ENCODE peak calls at places on chromosome 12, in four cellular contexts. One of them, this sample, is unnamed. For H3K36me3, the result is how much of the 10 kb centered on the place peaks cover.

GRCh38 chr12:55780695-55781094 is 36.8 kb downstream of the SARNP start:
- DNase-seq in Peyer's patch: no peak
- DNase-seq in Panc1: no peak
- DNase-seq in CD8-positive, alpha-beta memory T cell: no peak
- DNase-seq in this sample: no peak

GRCh38 chr12:18383203-18383602 is 121.9 kb downstream of the PIK3C2G start:
- DNase-seq in Peyer's patch: no peak
- DNase-seq in Panc1: peak
- DNase-seq in CD8-positive, alpha-beta memory T cell: no peak
- DNase-seq in this sample: peak

GRCh38 chr12:25677180-25677937 is 124.3 kb upstream of the LMNTD1 start:
- DNase-seq in Peyer's patch: no peak
- DNase-seq in Panc1: no peak
- DNase-seq in CD8-positive, alpha-beta memory T cell: no peak
- DNase-seq in this sample: no peak

GRCh38 chr12:3752096-3752709 is 706 bp downstream of the CRACR2A start:
- DNase-seq in Peyer's patch: peak
- DNase-seq in Panc1: no peak
- DNase-seq in CD8-positive, alpha-beta memory T cell: peak
- DNase-seq in this sample: no peak

GRCh38 chr12:30197392-30198047 is 413.8 kb upstream of the TMTC1 start:
- DNase-seq in Peyer's patch: no peak
- DNase-seq in Panc1: no peak
- DNase-seq in CD8-positive, alpha-beta memory T cell: no peak
- DNase-seq in this sample: no peak

GRCh38 chr12:120257041-120257821 is 8.3 kb downstream of the PXN start:
- DNase-seq in Peyer's patch: no peak
- DNase-seq in Panc1: no peak
- DNase-seq in CD8-positive, alpha-beta memory T cell: no peak
- DNase-seq in this sample: no peak

GRCh38 chr12:467591-467990 is 7.9 kb downstream of the B4GALNT3 start:
- DNase-seq in Peyer's patch: no peak
- DNase-seq in Panc1: no peak
- DNase-seq in CD8-positive, alpha-beta memory T cell: no peak
- DNase-seq in this sample: peak

GRCh38 chr12:26126340-26127284 is 1.8 kb upstream of the BHLHE41 start:
- DNase-seq in Peyer's patch: peak
- DNase-seq in Panc1: no peak
- DNase-seq in CD8-positive, alpha-beta memory T cell: no peak
- DNase-seq in this sample: no peak

GRCh38 chr12:41142376-41142775 is 45.7 kb upstream of the PDZRN4 start:
- DNase-seq in Peyer's patch: no peak
- DNase-seq in Panc1: no peak
- DNase-seq in CD8-positive, alpha-beta memory T cell: no peak
- DNase-seq in this sample: no peak

GRCh38 chr12:95205685-95206084 is 11.6 kb downstream of the FGD6 start:
- DNase-seq in Peyer's patch: no peak
- DNase-seq in Panc1: no peak
- DNase-seq in CD8-positive, alpha-beta memory T cell: no peak
- DNase-seq in this sample: no peak

GRCh38 chr12:44873898-44874297 is 2.2 kb downstream of the NELL2 start:
- DNase-seq in Peyer's patch: no peak
- DNase-seq in Panc1: no peak
- DNase-seq in CD8-positive, alpha-beta memory T cell: peak
- DNase-seq in this sample: no peak

GRCh38 chr12:121223283-121223946 is 13.5 kb downstream of the P2RX4 start:
- DNase-seq in Peyer's patch: peak
- DNase-seq in Panc1: no peak
- DNase-seq in CD8-positive, alpha-beta memory T cell: peak
- DNase-seq in this sample: no peak

GRCh38 chr12:25725874-25726273 is 172.8 kb upstream of the LMNTD1 start:
- DNase-seq in Peyer's patch: no peak
- DNase-seq in Panc1: no peak
- DNase-seq in CD8-positive, alpha-beta memory T cell: no peak
- DNase-seq in this sample: no peak

GRCh38 chr12:65903680-65904403 is 79.6 kb downstream of the HMGA2 start:
- DNase-seq in Peyer's patch: no peak
- DNase-seq in Panc1: no peak
- DNase-seq in CD8-positive, alpha-beta memory T cell: no peak
- DNase-seq in this sample: no peak

GRCh38 chr12:541676-542289 is 82.0 kb downstream of the B4GALNT3 start:
- DNase-seq in Peyer's patch: no peak
- DNase-seq in Panc1: no peak
- DNase-seq in CD8-positive, alpha-beta memory T cell: no peak
- DNase-seq in this sample: no peak

GRCh38 chr12:53939141-53940108 is 794 bp downstream of the HOXC13 start:
- DNase-seq in Peyer's patch: peak
- DNase-seq in Panc1: no peak
- DNase-seq in CD8-positive, alpha-beta memory T cell: no peak
- DNase-seq in this sample: peak

GRCh38 chr12:58888131-58888783 is 32.0 kb downstream of the LRIG3 start:
- DNase-seq in Peyer's patch: no peak
- DNase-seq in Panc1: no peak
- DNase-seq in CD8-positive, alpha-beta memory T cell: no peak
- DNase-seq in this sample: no peak

GRCh38 chr12:21416611-21417121 is 20.8 kb upstream of the PYROXD1 start:
- DNase-seq in Peyer's patch: no peak
- DNase-seq in Panc1: no peak
- DNase-seq in CD8-positive, alpha-beta memory T cell: no peak
- DNase-seq in this sample: no peak

GRCh38 chr12:77325505-77325904 is 260.1 kb upstream of the E2F7 start:
- DNase-seq in Peyer's patch: no peak
- DNase-seq in Panc1: no peak
- DNase-seq in CD8-positive, alpha-beta memory T cell: no peak
- DNase-seq in this sample: no peak

GRCh38 chr12:132176920-132177551 is 32.8 kb downstream of the NOC4L start:
- DNase-seq in Peyer's patch: no peak
- DNase-seq in Panc1: no peak
- DNase-seq in CD8-positive, alpha-beta memory T cell: no peak
- DNase-seq in this sample: no peak

GRCh38 chr12:71782007-71782406 is 27.3 kb downstream of the RAB21 start:
- DNase-seq in Peyer's patch: no peak
- DNase-seq in Panc1: no peak
- DNase-seq in CD8-positive, alpha-beta memory T cell: no peak
- DNase-seq in this sample: no peak

GRCh38 chr12:60197589-60197988 is 601.8 kb downstream of the SLC16A7 start:
- DNase-seq in Peyer's patch: no peak
- DNase-seq in Panc1: peak
- DNase-seq in CD8-positive, alpha-beta memory T cell: no peak
- DNase-seq in this sample: no peak

GRCh38 chr12:52630609-52631200 is 12.3 kb upstream of the KRT73 start:
- DNase-seq in Peyer's patch: no peak
- DNase-seq in Panc1: no peak
- DNase-seq in CD8-positive, alpha-beta memory T cell: no peak
- DNase-seq in this sample: no peak

GRCh38 chr12:116116650-116117424 is 160.7 kb downstream of the MED13L start:
- DNase-seq in Peyer's patch: no peak
- DNase-seq in Panc1: no peak
- DNase-seq in CD8-positive, alpha-beta memory T cell: no peak
- DNase-seq in this sample: no peak

GRCh38 chr12:131586761-131587160 is 124.1 kb upstream of the SFSWAP start:
- DNase-seq in Peyer's patch: no peak
- DNase-seq in Panc1: no peak
- DNase-seq in CD8-positive, alpha-beta memory T cell: no peak
- DNase-seq in this sample: no peak

GRCh38 chr12:121774968-121775474 is 18.5 kb downstream of the RHOF start:
- DNase-seq in Peyer's patch: no peak
- DNase-seq in Panc1: no peak
- DNase-seq in CD8-positive, alpha-beta memory T cell: no peak
- DNase-seq in this sample: no peak

GRCh38 chr12:79838359-79838758 is 96.5 kb downstream of the PPP1R12A start:
- DNase-seq in Peyer's patch: no peak
- DNase-seq in Panc1: no peak
- DNase-seq in CD8-positive, alpha-beta memory T cell: no peak
- DNase-seq in this sample: no peak

GRCh38 chr12:4763549-4763948 is 43.3 kb downstream of the GALNT8 start:
- DNase-seq in Peyer's patch: peak
- DNase-seq in Panc1: no peak
- DNase-seq in CD8-positive, alpha-beta memory T cell: no peak
- DNase-seq in this sample: no peak

GRCh38 chr12:6567824-6568617 is at the start of gene NOP2:
- DNase-seq in Peyer's patch: peak
- DNase-seq in Panc1: peak
- DNase-seq in CD8-positive, alpha-beta memory T cell: peak
- DNase-seq in this sample: no peak

GRCh38 chr12:50017653-50018052 is 7.6 kb downstream of the RACGAP1 start:
- DNase-seq in Peyer's patch: no peak
- DNase-seq in Panc1: no peak
- DNase-seq in CD8-positive, alpha-beta memory T cell: no peak
- DNase-seq in this sample: no peak

GRCh38 chr12:67669925-67670631 is 21.5 kb downstream of the DYRK2 start:
- DNase-seq in Peyer's patch: no peak
- DNase-seq in Panc1: no peak
- DNase-seq in CD8-positive, alpha-beta memory T cell: no peak
- DNase-seq in this sample: no peak

GRCh38 chr12:128323526-128323925 is 56.6 kb downstream of the TMEM132C start:
- DNase-seq in Peyer's patch: no peak
- DNase-seq in Panc1: no peak
- DNase-seq in CD8-positive, alpha-beta memory T cell: no peak
- DNase-seq in this sample: no peak

DNA sequence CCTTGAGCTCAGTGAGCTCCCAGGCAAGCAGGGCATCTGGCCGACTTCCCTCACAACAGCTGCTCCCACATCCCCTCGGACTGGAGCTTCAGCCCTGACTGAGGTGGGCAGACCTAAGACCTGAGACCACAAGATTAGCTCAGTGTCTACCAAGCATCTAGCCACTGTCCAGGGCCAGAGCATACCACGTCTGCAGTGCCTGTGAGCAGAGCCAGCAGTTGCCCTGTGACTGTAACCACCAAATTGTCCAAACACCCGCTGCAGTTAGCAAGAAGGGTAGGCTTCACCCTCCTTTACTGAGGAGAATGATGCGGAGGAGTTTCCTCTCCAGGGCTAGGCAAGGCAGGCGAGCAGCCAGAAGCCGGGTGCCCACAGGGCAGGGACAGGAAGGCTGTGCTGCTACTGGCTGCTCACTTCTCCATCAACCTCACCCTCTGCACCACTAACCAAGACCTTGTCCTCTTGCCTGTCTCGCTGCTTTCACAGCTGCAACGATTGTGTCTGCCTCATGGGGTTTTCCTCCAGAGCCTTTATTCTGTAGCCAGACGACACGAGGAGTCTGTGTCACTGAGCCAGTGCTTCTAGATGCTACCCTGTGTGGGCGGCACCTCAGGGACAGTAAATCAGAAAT is 53.9 kb downstream of the ANAPC7 start:
- DNase-seq in Peyer's patch: peak
- DNase-seq in Panc1: no peak
- DNase-seq in CD8-positive, alpha-beta memory T cell: peak
- DNase-seq in this sample: no peak
- H3K36me3 ChIP-seq in Peyer's patch: half or more
- H3K36me3 ChIP-seq in Panc1: under half
- H3K36me3 ChIP-seq in CD8-positive, alpha-beta memory T cell: under half
- H3K36me3 ChIP-seq in this sample: half or more

GRCh38 chr12:123750159-123750656 is 11.9 kb upstream of the DNAH10 start:
- DNase-seq in Peyer's patch: no peak
- DNase-seq in Panc1: no peak
- DNase-seq in CD8-positive, alpha-beta memory T cell: no peak
- DNase-seq in this sample: no peak

GRCh38 chr12:123754041-123754757 is 7.9 kb upstream of the DNAH10 start:
- DNase-seq in Peyer's patch: no peak
- DNase-seq in Panc1: no peak
- DNase-seq in CD8-positive, alpha-beta memory T cell: no peak
- DNase-seq in this sample: no peak

GRCh38 chr12:123748661-123749060 is 13.4 kb upstream of the DNAH10 start:
- DNase-seq in Peyer's patch: no peak
- DNase-seq in Panc1: no peak
- DNase-seq in CD8-positive, alpha-beta memory T cell: no peak
- DNase-seq in this sample: no peak

GRCh38 chr12:123749355-123749754 is 12.7 kb upstream of the DNAH10 start:
- DNase-seq in Peyer's patch: no peak
- DNase-seq in Panc1: no peak
- DNase-seq in CD8-positive, alpha-beta memory T cell: no peak
- DNase-seq in this sample: no peak

DNA sequence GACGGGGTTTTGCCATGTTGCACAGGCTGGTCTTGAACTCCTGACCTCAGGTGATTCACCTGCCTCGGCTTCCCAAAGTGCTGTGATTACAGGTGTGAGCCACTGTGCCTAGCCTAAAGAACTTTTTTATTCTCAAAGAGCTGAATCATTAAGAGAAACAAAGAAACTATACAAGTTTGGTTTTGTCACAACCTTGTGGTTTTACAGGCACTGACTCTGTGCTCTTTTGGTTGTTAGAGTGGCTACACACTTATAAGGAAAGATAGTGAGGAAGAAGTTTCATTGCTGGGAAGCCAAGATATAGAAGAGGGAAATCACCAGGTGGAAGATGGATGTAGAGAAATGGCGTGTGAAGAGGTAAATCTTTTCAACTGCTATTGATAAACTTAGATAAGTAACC is 10.1 kb upstream of the DNAH10 start:
- DNase-seq in Peyer's patch: no peak
- DNase-seq in Panc1: no peak
- DNase-seq in CD8-positive, alpha-beta memory T cell: no peak
- DNase-seq in this sample: no peak
- H3K36me3 ChIP-seq in Peyer's patch: half or more
- H3K36me3 ChIP-seq in Panc1: under half
- H3K36me3 ChIP-seq in CD8-positive, alpha-beta memory T cell: under half
- H3K36me3 ChIP-seq in this sample: under half

GRCh38 chr12:112602150-112602549 is 183.4 kb downstream of the PTPN11 start:
- DNase-seq in Peyer's patch: no peak
- DNase-seq in Panc1: no peak
- DNase-seq in CD8-positive, alpha-beta memory T cell: no peak
- DNase-seq in this sample: no peak
- H3K36me3 ChIP-seq in Peyer's patch: under half
- H3K36me3 ChIP-seq in Panc1: under half
- H3K36me3 ChIP-seq in CD8-positive, alpha-beta memory T cell: under half
- H3K36me3 ChIP-seq in this sample: under half

DNA sequence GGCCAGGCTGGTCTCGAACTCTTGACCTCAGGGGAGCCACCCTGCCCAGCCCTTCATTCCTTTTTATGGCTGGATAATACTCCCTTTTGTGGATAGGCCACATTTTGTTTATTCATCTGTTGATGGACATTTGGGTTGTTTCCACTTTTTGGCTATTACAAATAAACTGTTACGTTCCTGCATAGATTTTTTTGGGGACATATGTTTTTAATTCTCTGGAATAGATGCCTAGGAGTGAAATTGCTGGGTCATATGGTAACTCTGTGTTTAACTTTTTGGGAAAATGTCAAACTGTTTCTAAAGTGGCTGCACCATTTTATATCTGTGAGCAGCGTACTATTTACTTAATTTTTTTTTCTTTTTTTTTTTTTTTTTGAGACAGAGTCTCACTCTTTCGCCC is 9.8 kb downstream of the KMT5A start:
- DNase-seq in Peyer's patch: no peak
- DNase-seq in Panc1: no peak
- DNase-seq in CD8-positive, alpha-beta memory T cell: no peak
- DNase-seq in this sample: no peak
- H3K36me3 ChIP-seq in Peyer's patch: half or more
- H3K36me3 ChIP-seq in Panc1: under half
- H3K36me3 ChIP-seq in CD8-positive, alpha-beta memory T cell: under half
- H3K36me3 ChIP-seq in this sample: under half

This sample was measured in keratinocyte.